ENCODE peak calls at places on chromosomes 16 and 17, in seven cellular contexts. J is CD4-positive, alpha-beta T cell; M is ACHN; Y is stimulated activated CD4-positive, alpha-beta T cell treated with anti-CD3 and anti-CD28 coated beads, Interleukin-4, amount 100 ng/mL, for 24 hours; B is cerebellum; P is brain microvascular endothelial cell; A is PC-3. N is an unnamed sample.

GRCh38 chr16:21218135-21218534 is 6.8 kb upstream of the ZP2 start:
- DNase-seq in J (no peak), M (no peak), Y (no peak), B (no peak), P (no peak), A (no peak), N (no peak)

GRCh38 chr17:77570565-77570898 is 388.0 kb upstream of the TNRC6C start:
- DNase-seq in J (no peak), M (no peak), Y (no peak), B (no peak), P (no peak), A (no peak), N (no peak)

GRCh38 chr16:48499822-48500440 is 110.0 kb downstream of the N4BP1 start:
- DNase-seq in J (no peak), M (no peak), Y (no peak), B (no peak), P (peak; percentile 73), A (peak; percentile 52), N (peak; percentile 34)

GRCh38 chr17:13462673-13463124 is 139.0 kb downstream of the HS3ST3A1 start:
- DNase-seq in J (no peak), M (no peak), Y (no peak), B (no peak), P (no peak), A (no peak), N (no peak)

GRCh38 chr17:30344283-30345088 is 10.6 kb upstream of the TMIGD1 start:
- DNase-seq in J (no peak), M (no peak), Y (no peak), B (no peak), P (no peak), A (peak; percentile 73), N (no peak)

GRCh38 chr16:72560617-72561016 is 388.7 kb upstream of the PMFBP1 start:
- DNase-seq in J (no peak), M (no peak), Y (no peak), B (no peak), P (no peak), A (no peak), N (no peak)

GRCh38 chr17:59859444-59860025 is 33.2 kb downstream of the TUBD1 start:
- DNase-seq in J (no peak), M (peak; percentile 76), Y (no peak), B (no peak), P (peak; percentile 49), A (peak; percentile 85), N (no peak)

GRCh38 chr16:46673320-46674013 is 15.5 kb downstream of the VPS35 start:
- DNase-seq in J (peak; percentile 19), M (peak; percentile 80), Y (peak; percentile 58), B (peak; percentile 49), P (peak; percentile 57), A (peak; percentile 60), N (peak; percentile 12)

GRCh38 chr17:62627904-62628603 is 584 bp downstream of the MRC2 start:
- DNase-seq in J (no peak), M (peak; percentile 43), Y (peak; percentile 40), B (no peak), P (peak; percentile 54), A (peak; percentile 30), N (no peak)

GRCh38 chr16:59543641-59544040 is 809.5 kb upstream of the GOT2 start:
- DNase-seq in J (no peak), M (no peak), Y (no peak), B (no peak), P (peak; percentile 59), A (peak; percentile 78), N (peak; percentile 37)

GRCh38 chr17:65441053-65441635 is 120.3 kb downstream of the AXIN2 start:
- DNase-seq in J (no peak), M (no peak), Y (no peak), B (no peak), P (no peak), A (peak; percentile 25), N (no peak)

GRCh38 chr17:65711671-65712276 is 150.3 kb upstream of the AXIN2 start:
- DNase-seq in J (no peak), M (no peak), Y (no peak), B (no peak), P (no peak), A (no peak), N (no peak)

GRCh38 chr16:56589141-56590039 is at the start of gene MT3:
- DNase-seq in J (no peak), M (peak; percentile 39), Y (peak; percentile 19), B (peak; percentile 79), P (no peak), A (peak; percentile 19), N (no peak)

GRCh38 chr17:75250009-75250471 is 11.4 kb downstream of the GGA3 start:
- DNase-seq in J (peak; percentile 50), M (no peak), Y (peak; percentile 87), B (no peak), P (peak; percentile 71), A (no peak), N (no peak)

GRCh38 chr16:27646811-27647210 is 96.9 kb downstream of the KATNIP start:
- DNase-seq in J (no peak), M (no peak), Y (no peak), B (no peak), P (no peak), A (no peak), N (no peak)

GRCh38 chr17:32110596-32110995 is 31.7 kb upstream of the RHOT1 start:
- DNase-seq in J (no peak), M (no peak), Y (no peak), B (no peak), P (peak; percentile 10), A (no peak), N (no peak)

N was measured in epithelial cell of prostate.